ENCODE peak calls at places on chromosome 11, in eight cellular contexts. R is body of pancreas; M is CD8-positive, alpha-beta T cell; V is Peyer's patch; H is prostate gland; C is lower lobe of right lung; D is IMR-90; Y is SK-N-SH. T is an unnamed sample.
A peak's percentile ranks its signal among the peaks of the same experiment; 100 is the strongest.

GRCh38 chr11:105144887-105145286 is 5.3 kb upstream of the CARD18 start:
- DNase-seq in R (no peak), M (no peak), V (no peak), H (no peak), C (no peak), D (peak; percentile 89), Y (no peak), T (no peak)

GRCh38 chr11:23789200-23789853 is 707.5 kb upstream of the LUZP2 start:
- DNase-seq in R (no peak), M (no peak), V (no peak), H (no peak), C (no peak), D (no peak), Y (no peak), T (no peak)

GRCh38 chr11:27100534-27100933 is 59.9 kb downstream of the BBOX1 start:
- DNase-seq in R (no peak), M (no peak), V (no peak), H (no peak), C (no peak), D (no peak), Y (no peak), T (no peak)

GRCh38 chr11:10454506-10454901 is 560 bp upstream of the AMPD3 start:
- DNase-seq in R (no peak), M (no peak), V (no peak), H (no peak), C (no peak), D (no peak), Y (no peak), T (no peak)

GRCh38 chr11:70885721-70886305 is 366.6 kb downstream of the SHANK2 start:
- DNase-seq in R (no peak), M (no peak), V (no peak), H (no peak), C (no peak), D (peak; percentile 11), Y (no peak), T (no peak)

GRCh38 chr11:113519989-113520613 is 44.9 kb upstream of the DRD2 start:
- DNase-seq in R (no peak), M (no peak), V (no peak), H (no peak), C (no peak), D (no peak), Y (no peak), T (no peak)

GRCh38 chr11:107733518-107733917 is 21.7 kb upstream of the SLN start:
- DNase-seq in R (no peak), M (no peak), V (no peak), H (no peak), C (no peak), D (no peak), Y (no peak), T (no peak)

GRCh38 chr11:86790867-86791849 is 9.2 kb upstream of the PRSS23 start:
- DNase-seq in R (no peak), M (no peak), V (no peak), H (no peak), C (no peak), D (no peak), Y (no peak), T (no peak)

GRCh38 chr11:15770798-15771414 is 585.4 kb downstream of the SOX6 start:
- DNase-seq in R (peak; percentile 46), M (no peak), V (no peak), H (no peak), C (peak; percentile 49), D (peak; percentile 52), Y (no peak), T (no peak)

GRCh38 chr11:1888811-1889526 is 2.7 kb downstream of the PRR33 start:
- DNase-seq in R (peak; percentile 19), M (peak; percentile 94), V (peak; percentile 60), H (no peak), C (peak; percentile 62), D (no peak), Y (peak; percentile 29), T (no peak)

GRCh38 chr11:18394928-18395734 is 768 bp downstream of the LDHA start:
- DNase-seq in R (peak; percentile 32), M (no peak), V (peak; percentile 30), H (peak; percentile 10), C (no peak), D (peak; percentile 3), Y (peak; percentile 30), T (no peak)

GRCh38 chr11:92141159-92141558 is 83.5 kb upstream of the FAT3 start:
- DNase-seq in R (no peak), M (no peak), V (no peak), H (no peak), C (no peak), D (no peak), Y (peak; percentile 70), T (no peak)

GRCh38 chr11:1918436-1919315 is 827 bp upstream of the TNNT3 start:
- DNase-seq in R (no peak), M (no peak), V (no peak), H (no peak), C (no peak), D (no peak), Y (peak; percentile 38), T (no peak)

GRCh38 chr11:69535928-69536327 is 54.5 kb downstream of the LINC01488 start:
- DNase-seq in R (no peak), M (no peak), V (no peak), H (no peak), C (peak; percentile 28), D (no peak), Y (no peak), T (no peak)

GRCh38 chr11:94869186-94869585 is 101.0 kb downstream of the AMOTL1 start:
- DNase-seq in R (no peak), M (no peak), V (no peak), H (no peak), C (no peak), D (no peak), Y (no peak), T (peak; percentile 45)

GRCh38 chr11:116870054-116870453 is 32.6 kb upstream of the APOA1 start:
- DNase-seq in R (no peak), M (no peak), V (no peak), H (no peak), C (no peak), D (no peak), Y (no peak), T (no peak)

GRCh38 chr11:116873391-116873790 is 36.0 kb upstream of the APOA1 start:
- DNase-seq in R (no peak), M (no peak), V (no peak), H (no peak), C (no peak), D (no peak), Y (no peak), T (no peak)

GRCh38 chr11:116869610-116870009 is 32.2 kb upstream of the APOA1 start:
- DNase-seq in R (no peak), M (no peak), V (no peak), H (peak; percentile 65), C (no peak), D (no peak), Y (no peak), T (no peak)

GRCh38 chr11:116874251-116874650 is 36.8 kb upstream of the APOA1 start:
- DNase-seq in R (no peak), M (no peak), V (no peak), H (no peak), C (no peak), D (peak; percentile 43), Y (no peak), T (no peak)

DNA sequence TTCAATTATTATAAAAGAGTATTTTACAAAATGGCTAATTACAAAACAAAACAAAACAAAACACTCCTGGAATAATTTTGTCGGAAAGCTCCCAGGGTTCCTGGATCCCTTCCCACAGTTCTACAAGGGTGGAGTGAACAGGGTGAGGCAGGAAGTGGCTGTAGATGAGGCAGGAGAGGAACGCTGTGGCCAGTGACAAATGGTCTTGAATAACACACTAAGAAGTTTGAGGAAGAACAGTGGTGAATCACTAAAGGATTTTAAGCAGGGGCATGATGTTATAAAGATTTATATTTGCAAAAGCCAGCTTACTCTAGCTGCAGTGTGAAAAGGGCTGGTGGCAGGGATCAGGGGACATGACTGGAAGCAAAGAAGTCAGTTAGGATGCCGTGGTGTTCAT is 33.8 kb upstream of the APOA1 start:
- DNase-seq in R (no peak), M (no peak), V (no peak), H (no peak), C (no peak), D (peak; percentile 90), Y (no peak), T (no peak)
- H3K27ac ChIP-seq in R (no peak overlapping the region), M (no peak overlapping the region), V (no peak overlapping the region), H (no peak overlapping the region), C (peak overlapping the region; percentile 48), D (peak overlapping the region; percentile 39), Y (peak overlapping the region; percentile 16), T (no peak overlapping the region)

GRCh38 chr11:73360743-73361369 is 15.3 kb upstream of the RELT start:
- DNase-seq in R (no peak), M (no peak), V (no peak), H (no peak), C (no peak), D (no peak), Y (no peak), T (no peak)
- H3K27ac ChIP-seq in R (no peak overlapping the region), M (no peak overlapping the region), V (no peak overlapping the region), H (no peak overlapping the region), C (no peak overlapping the region), D (no peak overlapping the region), Y (no peak overlapping the region), T (peak overlapping the region; percentile 46)

DNA sequence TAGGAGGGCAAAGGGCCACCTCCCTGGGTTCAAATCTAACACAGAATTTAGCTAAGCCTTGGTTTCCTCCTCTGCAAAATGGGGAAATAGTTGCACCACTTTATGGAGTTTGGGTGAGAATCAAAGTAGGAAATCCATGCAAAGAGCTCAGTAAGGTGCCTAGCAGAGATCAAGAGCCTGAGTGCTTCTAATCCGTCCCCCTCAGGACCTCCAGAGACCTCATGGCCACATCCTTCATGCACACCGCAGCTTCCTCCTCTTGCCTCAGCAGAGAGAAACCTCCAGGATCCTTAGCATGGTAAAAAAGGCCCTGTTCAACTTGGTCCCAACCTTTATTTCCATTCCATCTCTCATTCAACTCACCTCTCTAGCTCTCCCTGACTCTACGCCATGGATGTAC is 37.8 kb upstream of the NAV2 start:
- DNase-seq in R (no peak), M (no peak), V (no peak), H (no peak), C (no peak), D (no peak), Y (no peak), T (no peak)
- H3K27ac ChIP-seq in R (no peak overlapping the region), M (no peak overlapping the region), V (no peak overlapping the region), H (peak overlapping the region; percentile 69), C (peak overlapping the region; percentile 68), D (no peak overlapping the region), Y (no peak overlapping the region), T (peak overlapping the region; percentile 88)

GRCh38 chr11:7675640-7676039 is 2.3 kb upstream of the CYB5R2 start:
- DNase-seq in R (no peak), M (no peak), V (no peak), H (no peak), C (no peak), D (no peak), Y (no peak), T (no peak)

GRCh38 chr11:7673724-7674434 is 579 bp upstream of the CYB5R2 start:
- DNase-seq in R (peak; percentile 28), M (no peak), V (peak; percentile 25), H (no peak), C (peak; percentile 53), D (no peak), Y (peak; percentile 49), T (no peak)

GRCh38 chr11:7672960-7673723 is at the start of gene CYB5R2:
- DNase-seq in R (peak; percentile 75), M (no peak), V (peak; percentile 61), H (peak; percentile 69), C (peak; percentile 80), D (peak; percentile 5), Y (peak; percentile 39), T (no peak)

GRCh38 chr11:7677071-7677470 is 3.8 kb upstream of the CYB5R2 start:
- DNase-seq in R (no peak), M (no peak), V (no peak), H (no peak), C (no peak), D (peak; percentile 41), Y (no peak), T (no peak)

GRCh38 chr11:7677801-7678201 is 4.5 kb upstream of the CYB5R2 start:
- DNase-seq in R (no peak), M (no peak), V (no peak), H (no peak), C (no peak), D (peak; percentile 5), Y (no peak), T (no peak)
- H3K27ac ChIP-seq in R (no peak overlapping the region), M (no peak overlapping the region), V (no peak overlapping the region), H (no peak overlapping the region), C (no peak overlapping the region), D (no peak overlapping the region), Y (no peak overlapping the region), T (no peak overlapping the region)

T was measured in esophagus muscularis mucosa.